ENCODE peak calls at places on chromosomes 1 and 21, in four cellular contexts. V is CD8-positive, alpha-beta memory T cell; C is colonic mucosa; A is CD4-positive, CD25-positive, alpha-beta regulatory T cell. K is an unnamed sample. For H3K9me3, the result is how much of the 10 kb centered on the place peaks cover.

GRCh38 chr1:168551688-168552087 is 7.9 kb upstream of the XCL2 start:
- DNase-seq in C (no peak), A (no peak), V (no peak), K (no peak)

GRCh38 chr1:93958351-93959101 is 49.3 kb upstream of the GCLM start:
- DNase-seq in A (no peak), C (no peak), V (no peak), K (no peak)

GRCh38 chr1:53369034-53369750 is 41.3 kb upstream of the LRP8 start:
- DNase-seq in V (no peak), C (no peak), A (no peak), K (no peak)

GRCh38 chr21:45476582-45476981 is 65.7 kb downstream of the SLC19A1 start:
- DNase-seq in V (no peak), A (no peak), C (no peak), K (no peak)

GRCh38 chr1:7658127-7658498 is 113.0 kb upstream of the VAMP3 start:
- DNase-seq in C (no peak), V (no peak), A (no peak), K (no peak)

GRCh38 chr1:58809327-58810040 is 25.6 kb upstream of the JUN start:
- DNase-seq in V (no peak), A (no peak), C (no peak), K (no peak)

GRCh38 chr1:78577257-78578100 is 42.8 kb upstream of the IFI44L start:
- DNase-seq in C (no peak), V (no peak), A (no peak), K (no peak)

GRCh38 chr21:38129711-38130110 is 127.1 kb upstream of the KCNJ15 start:
- DNase-seq in A (no peak), V (no peak), C (no peak), K (no peak)

GRCh38 chr1:66764994-66765578 is 12.8 kb downstream of the DYNLT5 start:
- DNase-seq in C (peak), V (peak), A (peak), K (peak)

GRCh38 chr1:228804640-228805413 is 69.5 kb downstream of the RHOU start:
- DNase-seq in V (no peak), A (peak), C (no peak), K (no peak)

GRCh38 chr1:229079196-229079595 is 191.7 kb upstream of the RAB4A start:
- DNase-seq in V (no peak), A (no peak), C (peak), K (no peak)

GRCh38 chr1:231964955-231965354 is 338.4 kb downstream of the DISC1 start:
- DNase-seq in C (no peak), V (no peak), A (no peak), K (no peak)

GRCh38 chr1:41373373-41373772 is 12.1 kb downstream of the FOXO6 start:
- DNase-seq in C (no peak), A (no peak), V (no peak), K (no peak)

GRCh38 chr1:89739844-89740216 is 81.0 kb upstream of the LRRC8D start:
- DNase-seq in C (no peak), V (no peak), A (no peak), K (no peak)

GRCh38 chr1:44806025-44806703 is 987 bp downstream of the DYNLT4 start:
- DNase-seq in C (no peak), V (no peak), A (no peak), K (peak)

GRCh38 chr21:40886931-40887330 is 40.0 kb upstream of the DSCAM start:
- DNase-seq in C (no peak), A (no peak), V (no peak), K (no peak)

GRCh38 chr1:14674030-14674429 is 75.5 kb downstream of the KAZN start:
- DNase-seq in A (no peak), V (no peak), C (no peak), K (no peak)

GRCh38 chr1:16421201-16421600 is 16.0 kb downstream of the SPATA21 start:
- DNase-seq in C (no peak), V (no peak), A (peak), K (no peak)

GRCh38 chr1:80453775-80454174 is 1347.0 kb upstream of the ADGRL2 start:
- DNase-seq in C (no peak), A (no peak), V (no peak), K (no peak)

GRCh38 chr1:111990878-111991760 is 1.7 kb upstream of the KCND3 start:
- DNase-seq in A (no peak), C (peak), V (no peak), K (no peak)

GRCh38 chr1:231311696-231312095 is 26.0 kb downstream of the EXOC8 start:
- DNase-seq in A (no peak), V (no peak), C (no peak), K (no peak)

GRCh38 chr1:90133133-90133532 is 138.2 kb downstream of the ZNF326 start:
- DNase-seq in C (peak), A (peak), V (no peak), K (no peak)

GRCh38 chr1:30779294-30780071 is 21.9 kb upstream of the LAPTM5 start:
- DNase-seq in C (peak), V (peak), A (peak), K (peak)

DNA sequence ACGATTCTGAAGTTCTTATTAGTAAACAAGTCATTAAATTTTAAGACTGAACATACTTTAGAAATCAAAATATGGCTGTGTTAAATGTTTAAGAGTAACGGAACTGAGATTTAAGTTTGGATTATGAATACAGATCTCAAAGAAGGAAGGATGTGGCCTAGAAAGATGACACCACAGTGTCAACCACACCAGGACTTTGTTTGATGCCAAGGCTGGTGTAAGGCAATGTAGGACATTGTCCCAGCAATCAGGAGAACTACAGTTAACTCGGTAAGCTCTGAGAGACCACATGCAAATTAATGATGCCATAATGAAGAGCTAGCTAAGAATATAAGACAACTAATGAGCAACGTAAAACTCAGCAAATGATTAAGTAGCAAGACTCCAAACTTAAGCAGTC is 932.9 kb downstream of the ADGRL2 start:
- DNase-seq in A (no peak), V (no peak), C (no peak), K (no peak)
- H3K9me3 ChIP-seq in A (under half), V (under half), C (under half), K (under half)

GRCh38 chr21:33025106-33025470 is 647 bp upstream of the OLIG2 start:
- DNase-seq in A (no peak), C (no peak), V (no peak), K (no peak)
- H3K9me3 ChIP-seq in A (under half), C (under half), V (under half), K (under half)

GRCh38 chr1:4115191-4115900 is 215.3 kb upstream of the C1orf174 start:
- DNase-seq in C (no peak), V (no peak), A (no peak), K (no peak)

GRCh38 chr1:4109626-4109940 is 209.5 kb upstream of the C1orf174 start:
- DNase-seq in V (no peak), C (no peak), A (no peak), K (no peak)

GRCh38 chr1:4117196-4117595 is 217.1 kb upstream of the C1orf174 start:
- DNase-seq in C (no peak), V (no peak), A (no peak), K (no peak)

GRCh38 chr1:4110888-4111287 is 210.8 kb upstream of the C1orf174 start:
- DNase-seq in V (no peak), C (no peak), A (no peak), K (no peak)

DNA sequence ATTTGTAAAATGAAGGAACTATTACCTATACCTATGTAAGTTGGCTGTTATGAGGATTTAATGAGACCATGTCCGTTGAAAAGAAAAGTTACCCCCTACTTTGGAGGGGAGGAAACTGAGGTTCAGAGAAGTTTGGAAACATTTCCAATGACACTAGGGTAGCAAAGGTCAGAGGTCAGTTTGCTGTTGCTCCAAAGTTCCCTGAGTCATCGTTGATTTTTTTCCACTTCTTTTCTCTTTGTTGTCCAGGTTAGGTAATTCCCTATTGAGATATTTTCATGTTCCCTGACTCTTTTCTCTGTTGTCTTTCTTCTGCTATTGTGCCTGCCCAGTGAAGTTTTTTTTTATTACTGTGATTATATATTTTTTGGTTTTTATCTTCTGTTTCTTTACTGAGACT is 213.8 kb upstream of the C1orf174 start:
- DNase-seq in A (no peak), C (no peak), V (no peak), K (no peak)
- H3K9me3 ChIP-seq in A (under half), C (under half), V (under half), K (under half)

GRCh38 chr21:39847877-39848276 is 19.4 kb upstream of the PCP4 start:
- DNase-seq in C (no peak), A (no peak), V (no peak), K (no peak)
- H3K9me3 ChIP-seq in C (under half), A (under half), V (under half), K (under half)

DNA sequence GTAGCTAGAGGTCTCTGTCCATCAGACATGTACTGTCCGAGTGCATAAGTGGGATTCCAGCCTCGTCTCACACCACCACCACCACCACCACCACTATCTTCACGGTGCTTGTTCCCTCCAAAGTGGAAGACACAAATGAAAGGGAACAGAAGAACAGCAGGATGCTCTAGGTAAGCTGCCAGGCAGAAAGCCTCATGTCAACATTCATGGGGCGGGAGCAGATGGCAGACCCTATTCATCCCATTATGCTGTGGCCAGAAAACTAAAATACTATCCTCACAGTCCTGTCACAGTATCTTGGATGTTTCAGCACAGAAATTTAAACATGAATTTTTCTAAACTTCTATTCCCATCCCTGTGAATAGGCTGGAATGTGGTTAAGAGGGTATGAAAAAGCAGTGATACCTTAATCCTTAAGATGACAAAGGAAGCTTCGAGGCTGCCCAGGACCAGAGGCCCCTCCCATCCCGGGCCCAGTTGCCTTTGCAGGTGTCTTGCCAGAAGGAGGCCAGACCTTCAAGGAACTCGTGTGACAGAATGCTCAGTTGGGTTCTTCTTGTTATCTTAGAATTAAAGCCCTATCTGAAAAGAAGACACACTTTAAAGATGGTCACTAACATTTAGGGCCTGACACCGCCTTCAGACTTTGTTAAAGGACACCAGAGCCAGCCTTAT is 24.7 kb downstream of the APCS start:
- DNase-seq in A (no peak), C (no peak), V (no peak), K (no peak)
- H3K9me3 ChIP-seq in A (under half), C (under half), V (under half), K (under half)

K was measured in T-helper 17 cell.